ENCODE peak calls at places on chromosomes 1 and 21, in seven cellular contexts. W is transverse colon, C is adrenal gland, T is upper lobe of left lung, F is sigmoid colon, H is spleen, M is testis. Y is an unnamed sample.

GRCh38 chr1:228938248-228938891 is 203.1 kb downstream of the RHOU start:
- DNase-seq in H (no peak), M (no peak), F (no peak), C (peak), W (no peak), T (peak), Y (peak)

GRCh38 chr21:45366931-45367401 is 38.0 kb upstream of the COL18A1 start:
- DNase-seq in H (no peak), T (no peak), M (peak), W (peak), C (peak), F (peak), Y (peak)

GRCh38 chr1:47756006-47756405 is 241.2 kb downstream of the TRABD2B start:
- DNase-seq in F (no peak), W (no peak), H (peak), M (no peak), T (no peak), C (no peak), Y (no peak)

GRCh38 chr1:20837554-20838192 is 50.6 kb upstream of the HP1BP3 start:
- DNase-seq in W (no peak), C (no peak), H (no peak), F (no peak), M (no peak), T (no peak), Y (no peak)

GRCh38 chr1:84998642-84999280 is 1.8 kb upstream of the MCOLN2 start:
- DNase-seq in H (peak), F (no peak), T (peak), M (peak), C (no peak), W (peak), Y (no peak)

GRCh38 chr1:149929847-149930246 is 2.2 kb upstream of the SF3B4 start:
- DNase-seq in H (no peak), M (no peak), F (no peak), T (no peak), W (no peak), C (no peak), Y (no peak)

GRCh38 chr1:35432231-35432630 is 125.0 kb downstream of the KIAA0319L start:
- DNase-seq in M (no peak), F (no peak), T (no peak), C (no peak), W (no peak), H (no peak), Y (no peak)

GRCh38 chr1:214002472-214002871 is 14.7 kb downstream of the PROX1 start:
- DNase-seq in W (no peak), M (no peak), F (no peak), C (no peak), T (no peak), H (no peak), Y (no peak)

GRCh38 chr1:184686540-184686939 is 68.1 kb downstream of the EDEM3 start:
- DNase-seq in T (no peak), M (peak), H (no peak), F (no peak), W (no peak), C (peak), Y (no peak)

GRCh38 chr1:151002611-151003010 is 4.1 kb downstream of the MINDY1 start:
- DNase-seq in H (no peak), M (no peak), W (no peak), C (no peak), T (no peak), F (no peak), Y (no peak)

DNA sequence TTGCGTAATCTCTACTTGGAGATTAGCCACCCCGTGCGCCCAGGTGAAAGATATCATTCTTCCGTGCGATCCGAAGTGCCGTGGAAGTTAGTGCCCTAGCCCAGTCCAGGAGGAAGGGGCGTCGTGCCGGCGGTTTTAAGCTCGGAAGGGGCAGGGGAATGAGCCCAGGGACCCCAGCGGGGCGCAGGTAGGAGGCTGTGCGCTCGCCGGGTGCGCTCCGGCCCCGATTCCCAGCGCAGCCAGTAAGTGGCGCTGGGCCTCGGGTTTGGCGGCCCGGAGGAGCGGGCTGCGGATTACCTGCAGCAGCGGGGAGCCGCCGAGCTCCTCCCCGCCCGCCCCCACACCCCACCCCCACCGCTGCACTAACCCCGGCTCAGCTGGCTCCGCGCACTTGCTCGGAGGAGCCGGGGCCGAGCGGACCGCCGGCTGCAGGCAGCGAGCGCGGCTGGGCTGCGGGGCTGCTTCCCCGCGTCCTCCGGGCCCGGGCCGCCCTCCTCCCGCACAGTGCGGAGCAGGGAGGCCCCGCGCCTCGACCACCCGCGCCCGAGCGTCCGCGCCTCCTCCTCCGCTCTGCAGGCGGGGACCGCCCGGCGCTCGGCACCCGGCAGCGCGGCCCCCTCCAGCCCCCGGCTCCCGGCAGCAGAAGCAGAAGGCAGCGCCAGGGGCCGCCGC is at the start of gene RYR2:
- DNase-seq in C (no peak), W (no peak), M (peak), H (no peak), F (no peak), T (no peak), Y (no peak)
- TF ChIP-seq POLR2A in C (no peak), W (no peak), M (no peak), H (no peak), F (no peak), T (no peak), Y (no peak)

DNA sequence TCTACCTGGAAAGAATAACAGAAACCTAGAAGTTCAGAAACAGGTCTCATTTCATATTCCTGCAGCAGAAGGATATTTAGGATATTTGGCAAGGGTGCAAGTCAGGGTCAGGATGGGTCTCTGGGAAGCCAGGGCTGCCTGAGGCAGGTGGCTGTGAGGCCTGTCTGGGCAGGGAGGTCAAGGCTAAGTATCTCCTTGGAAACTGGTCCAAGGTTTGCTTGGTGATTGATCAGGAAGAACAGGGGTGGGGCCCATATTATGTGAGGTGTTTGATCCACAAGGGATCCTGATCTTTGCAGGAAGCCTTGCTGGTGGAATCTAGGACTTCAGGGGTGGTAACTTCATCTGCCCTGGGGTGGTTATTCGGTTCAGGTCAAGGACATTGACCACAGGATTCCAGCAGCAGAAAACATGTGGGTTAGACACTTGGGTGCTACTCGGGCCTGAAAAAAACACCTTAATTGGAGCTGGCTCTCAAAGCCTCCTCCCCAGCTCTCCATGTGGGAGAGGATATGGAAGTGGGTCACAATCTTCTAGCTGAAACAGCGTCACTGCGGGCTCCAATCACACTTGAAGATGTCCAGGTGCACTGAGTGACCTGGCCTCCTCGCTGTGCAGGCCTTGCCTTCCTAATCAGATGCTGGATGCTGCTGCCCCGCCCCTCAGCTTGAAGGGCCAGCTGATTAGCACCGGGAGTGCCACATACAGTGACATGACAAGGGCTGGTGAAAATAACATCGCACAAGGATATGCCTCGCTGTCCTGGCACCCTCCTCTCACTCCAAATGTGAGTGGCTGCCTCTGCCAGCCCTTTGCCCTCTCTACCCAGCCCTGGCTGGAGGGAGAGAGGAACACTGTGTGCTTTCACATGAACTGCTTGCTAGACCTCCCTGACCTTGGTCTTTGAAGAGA is 8.7 kb downstream of the CTNNBIP1 start:
- DNase-seq in T (peak), H (no peak), W (no peak), F (no peak), C (peak), M (peak), Y (peak)
- H3K27ac ChIP-seq in T (peak), H (peak), W (peak), F (peak), C (no peak), M (peak), Y (peak)

GRCh38 chr1:172821609-172822274 is 162.8 kb downstream of the FASLG start:
- DNase-seq in W (no peak), H (no peak), T (peak), F (no peak), M (peak), C (peak), Y (no peak)
- TF ChIP-seq CTCF in W (no peak), H (no peak), T (no peak), F (no peak), M (no peak), C (no peak), Y (no peak)

GRCh38 chr1:153532769-153533599 is 2.8 kb downstream of the S100A6 start:
- DNase-seq in F (peak), H (peak), W (peak), T (peak), M (peak), C (peak), Y (peak)
- TF ChIP-seq POLR2A in F (peak), H (no peak), W (peak), T (no peak), M (no peak), C (peak), Y (no peak)

GRCh38 chr1:165397945-165398344 is 41.4 kb upstream of the LMX1A start:
- DNase-seq in H (no peak), W (no peak), M (peak), F (no peak), T (no peak), C (no peak), Y (no peak)

GRCh38 chr1:165392634-165393571 is 36.4 kb upstream of the LMX1A start:
- DNase-seq in T (peak), W (peak), C (peak), M (peak), H (peak), F (peak), Y (peak)

GRCh38 chr1:165395522-165396300 is 39.2 kb upstream of the LMX1A start:
- DNase-seq in F (no peak), W (no peak), M (no peak), T (no peak), H (no peak), C (no peak), Y (no peak)
- H3K27ac ChIP-seq in F (no peak), W (no peak), M (no peak), T (no peak), H (no peak), C (no peak), Y (no peak)

GRCh38 chr1:11295905-11296304 is 22.9 kb downstream of the UBIAD1 start:
- DNase-seq in W (no peak), F (no peak), T (no peak), M (no peak), H (no peak), C (no peak), Y (no peak)
- TF ChIP-seq CTCF in W (no peak), F (no peak), T (no peak), M (no peak), H (no peak), C (no peak), Y (no peak)

Y was measured in gastrocnemius medialis.